ENCODE peak calls at places on chromosomes 5 and 9, in nine cellular contexts. F is effector memory CD4-positive, alpha-beta T cell; P is right atrium auricular region; O is A673; Z is spleen; S is adipocyte; Y is sigmoid colon; B is GM23338; L is OCI-LY7. K is an unnamed sample. For H3K4me1, the result is how much of the 10 kb centered on the place peaks cover.

GRCh38 chr5:101991486-101991885 is 304.6 kb downstream of the SLCO4C1 start:
- DNase-seq in F (no peak), Y (no peak), P (no peak), O (no peak), L (no peak), B (no peak), Z (no peak), S (no peak), K (no peak)

GRCh38 chr5:163867324-163867723 is 361.9 kb downstream of the MAT2B start:
- DNase-seq in S (peak), O (no peak), F (no peak), P (no peak), Z (no peak), Y (no peak), L (no peak), B (no peak), K (no peak)

GRCh38 chr5:103424008-103424407 is 138.6 kb downstream of the NUDT12 start:
- DNase-seq in Y (no peak), S (peak), L (no peak), B (no peak), Z (no peak), F (no peak), O (no peak), P (no peak), K (no peak)

GRCh38 chr5:95794070-95794516 is 28.4 kb downstream of the GLRX start:
- DNase-seq in B (no peak), L (no peak), Y (no peak), O (no peak), S (peak), F (no peak), P (no peak), Z (no peak), K (no peak)

GRCh38 chr9:96686638-96687335 is 31.7 kb upstream of the PRXL2C start:
- DNase-seq in S (peak), Z (peak), B (peak), F (peak), Y (peak), L (peak), P (peak), O (peak), K (peak)

GRCh38 chr5:168529361-168530234 is 493 bp downstream of the FBLL1 start:
- DNase-seq in L (no peak), B (peak), P (no peak), Z (no peak), O (no peak), Y (no peak), S (no peak), F (no peak), K (no peak)

GRCh38 chr5:61159841-61160240 is 2.4 kb downstream of the SMIM15 start:
- DNase-seq in Y (no peak), F (no peak), S (peak), P (no peak), B (no peak), Z (no peak), L (no peak), O (peak), K (no peak)

GRCh38 chr5:75457691-75458090 is 53.7 kb downstream of the CERT1 start:
- DNase-seq in Y (no peak), B (no peak), O (no peak), Z (no peak), L (no peak), F (no peak), P (no peak), S (no peak), K (no peak)

GRCh38 chr9:114652776-114653555 is 4.6 kb downstream of the TEX53 start:
- DNase-seq in P (no peak), S (peak), Z (no peak), F (no peak), B (no peak), Y (no peak), L (no peak), O (no peak), K (no peak)

GRCh38 chr9:130936285-130937117 is 2.5 kb downstream of the FIBCD1 start:
- DNase-seq in B (peak), Y (no peak), F (no peak), Z (no peak), L (no peak), P (no peak), S (peak), O (no peak), K (no peak)

GRCh38 chr9:214488-215448 is at the start of gene DOCK8:
- DNase-seq in P (no peak), O (no peak), Y (peak), S (peak), B (peak), Z (peak), F (peak), L (peak), K (peak)

GRCh38 chr5:59893436-59894227 is at the start of gene PDE4D:
- DNase-seq in Z (peak), P (no peak), B (peak), S (peak), Y (peak), F (no peak), O (peak), L (no peak), K (peak)
- H3K4me3 ChIP-seq in Z (peak), P (no peak), B (peak), S (peak), Y (no peak), F (no peak), O (no peak), L (no peak), K (no peak)

DNA sequence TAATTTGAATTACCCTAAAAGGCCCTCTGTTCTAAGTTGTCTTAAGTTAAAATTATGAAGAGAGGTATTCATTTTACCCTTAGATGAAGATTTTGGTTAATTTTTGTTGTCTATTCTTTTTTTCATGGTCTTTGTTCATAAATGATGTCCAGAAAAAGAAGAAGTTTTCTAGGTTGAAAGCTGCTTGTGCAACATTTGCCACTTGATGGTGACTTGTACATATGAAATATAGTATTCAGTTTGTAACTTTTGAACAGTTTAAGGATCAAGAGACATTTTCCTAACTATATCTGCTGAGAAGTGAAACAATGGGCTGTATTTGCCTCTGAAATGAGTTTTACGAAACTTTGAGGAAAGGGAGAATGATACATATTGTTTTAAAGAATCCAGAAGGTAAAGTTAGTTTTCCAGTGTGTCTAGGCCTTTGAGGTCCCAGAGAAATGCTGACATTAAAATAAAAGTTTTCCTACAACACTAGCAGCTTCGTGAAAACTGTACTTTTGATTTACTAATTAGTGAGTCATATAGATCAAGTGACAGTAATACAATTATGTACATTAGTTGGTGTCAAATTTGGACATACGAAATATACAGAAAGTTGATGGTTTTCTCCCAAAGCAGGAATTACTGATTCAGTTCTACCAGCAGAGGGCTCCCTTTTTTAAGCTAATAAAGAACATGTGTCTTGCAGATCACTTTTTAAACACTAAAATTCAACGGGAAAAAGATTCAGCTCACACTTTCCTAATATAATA is 70.5 kb downstream of the PIK3R1 start:
- DNase-seq in O (peak), L (peak), P (no peak), Z (no peak), S (peak), F (no peak), B (peak), Y (no peak), K (no peak)
- H3K4me1 ChIP-seq in O (under half), L (under half), P (under half), Z (under half), S (half or more), F (half or more), B (under half), Y (half or more), K (under half)

DNA sequence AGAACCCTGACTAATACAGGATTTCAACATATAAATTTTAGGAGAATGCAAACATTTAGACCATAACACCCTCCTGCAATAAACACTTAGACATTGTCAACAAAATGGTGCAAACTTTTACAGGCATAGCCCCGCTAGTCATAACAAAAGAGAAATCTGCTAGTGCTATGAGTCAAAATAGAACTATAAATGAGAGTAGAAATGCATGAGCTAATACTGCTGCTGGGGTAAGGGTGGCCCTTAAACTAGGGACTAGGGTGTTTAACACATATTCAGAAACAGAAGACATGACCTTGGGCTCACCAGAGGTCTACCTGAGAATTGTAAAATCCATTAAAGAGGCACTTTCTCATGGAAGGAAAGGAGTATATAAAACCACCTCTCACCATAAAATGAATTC is 131.6 kb downstream of the TLR4 start:
- DNase-seq in S (no peak), B (no peak), Z (no peak), O (no peak), F (no peak), P (no peak), L (no peak), Y (no peak), K (no peak)
- H3K4me3 ChIP-seq in S (no peak), B (no peak), Z (no peak), O (no peak), F (no peak), P (no peak), L (no peak), Y (no peak), K (no peak)

GRCh38 chr5:3201121-3201520 is 394.5 kb upstream of the IRX1 start:
- DNase-seq in L (no peak), S (no peak), Y (no peak), Z (no peak), O (no peak), B (no peak), P (no peak), F (no peak), K (no peak)
- H3K4me1 ChIP-seq in L (under half), S (under half), Y (under half), Z (under half), O (under half), B (under half), P (under half), F (under half), K (under half)

DNA sequence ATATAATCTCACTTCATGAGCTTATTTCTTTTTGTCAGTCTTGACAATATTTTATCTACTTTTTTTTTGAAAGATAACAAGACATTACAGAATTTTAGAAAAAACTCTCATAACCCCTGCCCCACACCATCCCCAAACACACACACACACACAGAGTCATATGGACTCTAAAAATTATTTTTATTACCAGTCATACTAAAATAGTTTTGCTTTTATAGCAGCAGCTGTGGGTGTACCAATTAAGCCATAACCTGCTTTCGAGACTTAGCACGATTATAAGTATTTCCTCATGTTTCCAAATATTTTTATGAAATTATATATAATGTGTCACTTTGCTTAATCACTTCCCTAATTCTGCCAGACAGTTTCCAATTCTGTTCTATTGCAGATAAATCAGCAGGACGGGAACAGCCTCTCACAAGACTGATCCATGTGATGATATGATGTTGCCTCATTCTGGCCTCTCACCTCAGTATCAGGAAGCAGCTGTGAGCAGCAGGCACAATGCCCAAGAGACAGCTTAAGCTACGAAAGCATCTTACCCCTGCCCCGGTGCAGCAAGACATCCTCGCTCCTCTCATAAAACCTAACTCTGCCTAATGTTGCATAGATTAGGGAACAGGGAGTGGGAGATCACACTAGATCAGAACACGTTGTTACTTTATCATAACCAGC is 7.0 kb downstream of the PDCL start:
- DNase-seq in B (no peak), P (peak), Z (no peak), Y (peak), L (no peak), S (no peak), F (no peak), O (peak), K (no peak)
- H3K4me3 ChIP-seq in B (no peak), P (no peak), Z (no peak), Y (no peak), L (no peak), S (no peak), F (no peak), O (no peak), K (no peak)

K was measured in mucosa of descending colon.